ENCODE peak calls at places on chromosomes 16 and 17, in four cellular contexts. D, E, K and R are unnamed samples.

GRCh38 chr17:59844884-59845594 is 47.7 kb downstream of the TUBD1 start:
- DNase-seq in D (peak), E (no peak), K (no peak), R (no peak)

GRCh38 chr16:79598341-79599181 is 2.0 kb downstream of the MAF start:
- DNase-seq in D (peak), E (peak), K (no peak), R (peak)

GRCh38 chr16:86306046-86306644 is 204.2 kb upstream of the FOXF1 start:
- DNase-seq in D (no peak), E (no peak), K (no peak), R (no peak)

GRCh38 chr17:38584350-38584925 is 21.3 kb downstream of the SRCIN1 start:
- DNase-seq in D (peak), E (no peak), K (no peak), R (peak)

GRCh38 chr16:74999683-75000480 is 1.1 kb downstream of the ZNRF1 start:
- DNase-seq in D (no peak), E (no peak), K (no peak), R (peak)

GRCh38 chr17:67629963-67630320 is 87.8 kb upstream of the NOL11 start:
- DNase-seq in D (peak), E (no peak), K (peak), R (peak)

GRCh38 chr16:29678691-29679267 is at the start of gene QPRT:
- DNase-seq in D (peak), E (peak), K (no peak), R (no peak)

GRCh38 chr17:40949406-40949805 is 12.0 kb upstream of the KRT23 start:
- DNase-seq in D (no peak), E (no peak), K (no peak), R (no peak)

GRCh38 chr17:37179893-37180292 is 195.9 kb upstream of the C17orf78 start:
- DNase-seq in D (no peak), E (no peak), K (peak), R (no peak)

GRCh38 chr16:88194397-88195020 is 188.2 kb upstream of the ZNF469 start:
- DNase-seq in D (no peak), E (no peak), K (no peak), R (peak)

GRCh38 chr17:81302861-81303326 is 7.8 kb upstream of the SLC38A10 start:
- DNase-seq in D (no peak), E (no peak), K (no peak), R (no peak)

GRCh38 chr17:71792966-71793365 is 327.9 kb upstream of the SOX9 start:
- DNase-seq in D (no peak), E (no peak), K (no peak), R (no peak)

GRCh38 chr17:36188891-36189306 is 7.7 kb downstream of the CCL3L1 start:
- DNase-seq in D (no peak), E (no peak), K (no peak), R (peak)

GRCh38 chr17:44983563-44983962 is 15.5 kb upstream of the C1QL1 start:
- DNase-seq in D (no peak), E (no peak), K (no peak), R (no peak)

GRCh38 chr16:81921415-81921814 is 89.9 kb downstream of the SDR42E1 start:
- DNase-seq in D (no peak), E (no peak), K (no peak), R (no peak)

GRCh38 chr17:80777274-80777673 is 214.4 kb upstream of the CHMP6 start:
- DNase-seq in D (no peak), E (no peak), K (no peak), R (no peak)

GRCh38 chr16:12311309-12311708 is 334.8 kb downstream of the SNX29 start:
- DNase-seq in D (no peak), E (peak), K (no peak), R (no peak)

GRCh38 chr16:57893217-57893558 is 77.7 kb downstream of the CNGB1 start:
- DNase-seq in D (no peak), E (no peak), K (no peak), R (no peak)

GRCh38 chr16:56939801-56940200 is 7.9 kb downstream of the HERPUD1 start:
- DNase-seq in D (no peak), E (no peak), K (no peak), R (no peak)

GRCh38 chr17:11622468-11622867 is 24.2 kb downstream of the DNAH9 start:
- DNase-seq in D (no peak), E (no peak), K (no peak), R (no peak)

GRCh38 chr16:24747425-24747824 is 18.0 kb downstream of the TNRC6A start:
- DNase-seq in D (no peak), E (no peak), K (no peak), R (no peak)

GRCh38 chr16:30351586-30352419 is 3.3 kb downstream of the CD2BP2 start:
- DNase-seq in D (peak), E (no peak), K (peak), R (no peak)

GRCh38 chr16:7378024-7378695 is 45.5 kb downstream of the RBFOX1 start:
- DNase-seq in D (no peak), E (no peak), K (no peak), R (no peak)

GRCh38 chr17:69246726-69247375 is 18.2 kb upstream of the ABCA10 start:
- DNase-seq in D (peak), E (no peak), K (peak), R (peak)

GRCh38 chr16:88936008-88936912 is 40.7 kb downstream of the CBFA2T3 start:
- DNase-seq in D (no peak), E (no peak), K (no peak), R (peak)

DNA sequence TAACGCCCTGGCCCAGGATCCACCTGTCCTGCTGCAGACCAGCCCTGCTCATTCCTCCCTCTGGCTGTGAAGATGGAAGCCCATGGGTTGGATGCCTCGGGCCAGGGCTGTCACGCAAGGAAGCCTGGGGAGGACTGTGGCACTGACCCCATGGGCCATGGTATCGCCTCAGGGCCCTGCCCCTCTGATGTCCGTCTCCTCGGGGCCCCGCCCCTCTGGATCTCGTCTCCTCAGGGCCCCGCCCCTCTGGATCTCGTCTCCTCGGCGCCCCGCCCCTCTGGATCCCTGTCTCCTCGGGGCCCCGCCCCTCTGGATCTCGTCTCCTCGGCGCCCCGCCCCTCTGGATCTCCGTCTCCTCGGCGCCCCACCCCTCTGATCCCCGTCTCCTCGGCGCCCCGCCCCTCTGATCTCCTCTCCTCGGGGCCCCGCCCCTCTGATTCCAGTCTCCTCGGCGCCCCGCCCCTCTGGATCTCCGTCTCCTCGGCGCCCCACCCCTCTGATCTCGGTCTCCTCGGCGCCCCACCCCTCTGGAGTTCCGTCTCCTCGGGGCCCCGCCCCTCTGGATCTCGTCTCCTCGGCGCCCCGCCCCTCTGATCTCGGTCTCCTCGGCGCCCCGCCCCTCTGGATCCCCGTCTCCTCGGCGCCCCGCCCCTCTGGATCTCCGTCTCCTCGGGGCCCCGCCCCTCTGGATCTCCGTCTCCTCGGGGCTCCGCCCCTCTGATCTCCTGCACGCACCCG is 24.0 kb downstream of the METRNL start:
- DNase-seq in D (peak), E (no peak), K (peak), R (no peak)
- TF ChIP-seq MAX in D (no peak), E (no peak), K (no peak), R (no peak)

GRCh38 chr17:30921544-30922196 is at the start of gene ADAP2:
- DNase-seq in D (peak), E (no peak), K (peak), R (peak)
- H3K4me3 ChIP-seq in D (peak), E (peak), K (peak), R (no peak)

DNA sequence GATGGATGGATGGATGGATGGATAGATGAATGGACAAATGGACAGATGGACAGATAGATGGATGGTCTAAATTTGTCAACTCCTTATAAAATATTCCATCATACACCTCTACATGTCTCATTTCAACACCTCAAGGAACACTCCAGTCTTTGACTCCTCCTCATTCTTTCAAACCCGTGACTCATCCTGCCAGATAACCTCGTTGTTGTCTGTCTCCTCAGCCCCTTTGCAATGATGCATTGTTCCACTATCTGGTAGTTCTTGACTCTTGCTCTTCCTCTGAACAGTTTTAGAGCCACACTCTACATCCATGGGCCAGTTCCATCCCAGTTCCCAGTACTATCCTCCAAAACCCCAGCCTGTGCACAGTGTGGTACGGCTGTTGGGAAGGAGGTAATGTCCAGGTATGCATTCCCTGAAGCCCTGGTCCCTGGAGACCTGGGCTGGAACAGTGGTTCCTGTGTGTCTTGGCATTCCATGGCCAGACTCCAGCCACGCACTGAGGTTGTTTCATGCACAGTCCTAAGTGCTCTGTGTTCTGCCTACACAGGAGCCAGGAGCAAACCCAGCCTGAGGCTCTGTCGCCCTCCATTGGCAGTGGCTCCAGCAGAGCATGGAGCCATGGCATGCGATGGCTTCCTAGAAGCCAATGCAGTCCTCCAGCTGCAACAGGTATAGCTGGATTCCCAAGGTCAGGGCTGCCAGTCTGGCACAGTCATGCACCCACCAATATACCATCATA is 105.7 kb downstream of the C17orf67 start:
- DNase-seq in D (no peak), E (no peak), K (no peak), R (no peak)
- TF ChIP-seq CTCF in D (no peak), E (peak), K (no peak), R (no peak)

DNA sequence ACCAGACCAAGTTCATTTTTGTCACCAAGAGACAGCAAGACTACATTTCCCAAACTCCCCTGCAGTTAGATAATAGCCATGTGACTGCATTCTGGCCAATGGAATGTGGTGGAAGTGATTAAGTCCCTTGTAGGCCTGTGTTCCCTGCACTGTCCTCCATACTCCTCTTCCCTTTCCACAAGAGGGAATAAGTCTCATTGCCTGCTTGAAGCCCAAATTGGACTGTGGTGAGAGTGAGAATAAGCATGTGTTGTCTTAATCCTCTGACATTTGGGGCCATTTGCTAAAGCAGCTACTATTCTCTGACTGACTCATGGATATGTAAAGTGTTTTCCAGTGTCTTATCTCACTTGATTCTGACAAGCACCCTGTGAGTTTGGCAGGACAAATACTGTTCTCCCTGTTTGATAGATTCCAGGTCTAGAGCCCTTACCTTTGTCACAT is 20.7 kb downstream of the PIK3R6 start:
- DNase-seq in D (peak), E (no peak), K (peak), R (peak)
- TF ChIP-seq MAX in D (no peak), E (no peak), K (no peak), R (peak)

DNA sequence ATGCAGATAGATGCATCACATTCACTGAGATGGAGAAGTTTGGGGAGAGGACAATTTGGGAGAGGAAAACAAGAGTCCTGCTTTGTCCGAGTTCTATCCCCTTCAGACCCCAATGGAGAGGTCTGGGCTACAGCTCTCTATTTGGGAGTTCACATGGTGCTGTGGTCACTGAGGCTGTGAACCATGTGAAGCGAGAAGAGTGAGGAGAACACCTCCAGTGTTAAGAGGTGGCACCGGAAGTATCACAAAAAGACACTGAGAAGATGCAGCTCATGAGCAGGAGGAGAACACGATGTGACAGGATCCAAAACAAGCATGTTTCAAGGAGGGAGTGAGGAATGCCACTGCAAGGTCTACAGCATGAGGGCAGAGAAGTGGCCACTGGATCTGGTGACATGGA is 39.7 kb downstream of the PIK3R5 start:
- DNase-seq in D (no peak), E (no peak), K (no peak), R (no peak)
- H3K4me3 ChIP-seq in D (no peak), E (no peak), K (no peak), R (no peak)